ENCODE peak calls at places on chromosomes 16 and 17, in four cellular contexts. V is OCI-LY7, M is right atrium auricular region, D is neural progenitor cell. F is an unnamed sample.

GRCh38 chr17:19332371-19333131 is 30.0 kb downstream of the B9D1 start:
- DNase-seq in V (no peak), M (no peak), D (no peak), F (no peak)

GRCh38 chr16:284204-285120 is 1.5 kb downstream of the PDIA2 start:
- DNase-seq in V (no peak), M (no peak), D (no peak), F (no peak)

GRCh38 chr16:2673066-2673999 is 9.0 kb upstream of the KCTD5 start:
- DNase-seq in V (peak), M (peak), D (peak), F (peak)

GRCh38 chr17:82227629-82228277 is 1.1 kb upstream of the SLC16A3 start:
- DNase-seq in V (no peak), M (no peak), D (no peak), F (no peak)

GRCh38 chr16:89269805-89270665 is 52.5 kb downstream of the ZNF778 start:
- DNase-seq in V (no peak), M (no peak), D (no peak), F (no peak)

GRCh38 chr17:37570527-37571093 is 38.6 kb downstream of the SYNRG start:
- DNase-seq in V (peak), M (no peak), D (peak), F (peak)

GRCh38 chr17:59846391-59847165 is 46.2 kb downstream of the TUBD1 start:
- DNase-seq in V (peak), M (no peak), D (no peak), F (peak)

GRCh38 chr17:45248132-45248936 is 13.6 kb downstream of the SPATA32 start:
- DNase-seq in V (peak), M (no peak), D (peak), F (peak)

GRCh38 chr16:67415872-67416793 is at the start of gene ZDHHC1:
- DNase-seq in V (peak), M (no peak), D (peak), F (no peak)
- H3K27ac ChIP-seq in V (no peak), M (peak), D (no peak), F (peak)

DNA sequence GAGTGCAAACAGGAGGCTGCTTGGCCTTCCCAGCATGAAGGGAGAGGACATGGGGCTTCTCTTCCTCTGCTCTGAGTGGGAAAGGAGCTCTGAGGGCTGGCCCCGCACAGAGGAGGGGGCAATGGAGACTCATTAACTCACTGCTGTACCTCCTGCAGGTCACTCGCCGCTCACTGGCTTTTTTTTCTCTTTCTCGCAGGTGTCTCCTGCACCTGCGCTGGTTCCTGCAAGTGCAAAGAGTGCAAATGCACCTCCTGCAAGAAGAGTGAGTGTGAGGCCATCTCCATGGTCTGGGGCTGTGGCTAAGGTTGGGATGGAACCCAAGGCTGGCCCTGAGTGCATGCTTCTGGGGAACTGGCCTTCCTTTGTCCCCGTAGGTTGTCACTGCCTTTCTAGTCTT is 717 bp downstream of the MT1F start:
- DNase-seq in V (no peak), M (no peak), D (no peak), F (no peak)
- H3K27ac ChIP-seq in V (no peak), M (no peak), D (no peak), F (no peak)

GRCh38 chr17:32806646-32807045 is 70.3 kb downstream of the MYO1D start:
- DNase-seq in V (no peak), M (no peak), D (no peak), F (no peak)
- H3K27ac ChIP-seq in V (no peak), M (no peak), D (no peak), F (peak)

DNA sequence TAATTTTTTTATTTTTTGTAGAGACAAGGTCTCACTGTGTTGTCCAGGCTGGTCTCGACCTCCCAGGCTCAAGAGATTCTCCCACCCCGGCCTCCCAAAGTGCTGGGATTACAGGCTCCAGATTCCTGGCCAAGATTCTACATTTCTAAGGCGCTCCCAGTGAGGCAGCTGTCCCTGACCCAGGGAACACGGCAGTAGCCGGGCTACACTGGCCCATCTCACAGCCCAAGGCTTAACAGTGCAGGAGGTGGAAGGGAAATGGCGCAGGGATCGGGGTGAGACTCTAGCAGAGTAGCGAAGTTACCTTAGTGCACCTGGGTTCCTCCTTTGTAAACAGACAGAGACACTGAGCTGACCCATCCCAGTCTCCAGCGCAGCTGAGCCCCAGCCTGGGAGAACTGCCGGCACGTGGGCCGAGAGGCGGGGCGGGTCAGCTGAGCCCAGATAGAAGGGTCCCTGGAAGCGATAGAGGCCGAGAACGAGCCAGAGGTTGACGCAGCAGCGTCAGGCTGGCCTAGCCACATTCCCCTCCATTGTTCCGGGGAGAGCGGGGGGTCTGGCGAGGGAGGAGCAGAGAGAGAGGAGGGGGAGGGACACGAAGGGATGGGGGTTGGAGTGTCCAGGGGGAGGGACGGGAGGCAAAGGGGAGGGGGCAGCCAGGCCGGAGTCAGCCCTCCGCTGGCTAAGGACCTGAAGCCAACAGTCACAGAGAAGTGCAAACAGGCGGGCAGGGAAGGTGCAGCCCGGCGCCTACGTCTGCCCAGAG is 2.5 kb downstream of the CARHSP1 start:
- DNase-seq in V (no peak), M (no peak), D (peak), F (no peak)
- H3K27ac ChIP-seq in V (no peak), M (peak), D (peak), F (no peak)